ENCODE peak calls at places on chromosomes 16 and 17, in nine cellular contexts. One of them, this sample, is unnamed.

GRCh38 chr17:62189377-62189776 is 124.3 kb upstream of the MED13 start:
- DNase-seq in Caki2: no peak
- DNase-seq in EL: no peak
- DNase-seq in iPS-NIHi11: no peak
- DNase-seq in PC-3: no peak
- DNase-seq in Peyer's patch: no peak
- DNase-seq in effector CD4-positive, alpha-beta T cell: no peak
- DNase-seq in NCI-H2029: no peak
- DNase-seq in HTR-8/SVneo: no peak
- DNase-seq in this sample: no peak

GRCh38 chr17:49779730-49780220 is 8.7 kb upstream of the KAT7 start:
- DNase-seq in Caki2: peak
- DNase-seq in EL: peak
- DNase-seq in iPS-NIHi11: no peak
- DNase-seq in PC-3: peak
- DNase-seq in Peyer's patch: no peak
- DNase-seq in effector CD4-positive, alpha-beta T cell: no peak
- DNase-seq in NCI-H2029: no peak
- DNase-seq in HTR-8/SVneo: peak
- DNase-seq in this sample: peak

GRCh38 chr16:24999088-24999670 is 16.0 kb downstream of the ARHGAP17 start:
- DNase-seq in Caki2: no peak
- DNase-seq in EL: no peak
- DNase-seq in iPS-NIHi11: no peak
- DNase-seq in PC-3: no peak
- DNase-seq in Peyer's patch: no peak
- DNase-seq in effector CD4-positive, alpha-beta T cell: no peak
- DNase-seq in NCI-H2029: no peak
- DNase-seq in HTR-8/SVneo: no peak
- DNase-seq in this sample: no peak

GRCh38 chr16:73205153-73205549 is 157.2 kb upstream of the ZFHX3 start:
- DNase-seq in Caki2: no peak
- DNase-seq in EL: no peak
- DNase-seq in iPS-NIHi11: no peak
- DNase-seq in PC-3: no peak
- DNase-seq in Peyer's patch: no peak
- DNase-seq in effector CD4-positive, alpha-beta T cell: no peak
- DNase-seq in NCI-H2029: no peak
- DNase-seq in HTR-8/SVneo: no peak
- DNase-seq in this sample: no peak

GRCh38 chr16:27999687-28000086 is 63.8 kb downstream of the GSG1L start:
- DNase-seq in Caki2: no peak
- DNase-seq in EL: peak
- DNase-seq in iPS-NIHi11: no peak
- DNase-seq in PC-3: peak
- DNase-seq in Peyer's patch: no peak
- DNase-seq in effector CD4-positive, alpha-beta T cell: no peak
- DNase-seq in NCI-H2029: no peak
- DNase-seq in HTR-8/SVneo: no peak
- DNase-seq in this sample: no peak

GRCh38 chr17:15154618-15155017 is 110.5 kb downstream of the PMP22 start:
- DNase-seq in Caki2: no peak
- DNase-seq in EL: no peak
- DNase-seq in iPS-NIHi11: no peak
- DNase-seq in PC-3: no peak
- DNase-seq in Peyer's patch: no peak
- DNase-seq in effector CD4-positive, alpha-beta T cell: no peak
- DNase-seq in NCI-H2029: no peak
- DNase-seq in HTR-8/SVneo: no peak
- DNase-seq in this sample: no peak

GRCh38 chr17:61862105-61862574 is 1.2 kb downstream of the BRIP1 start:
- DNase-seq in Caki2: peak
- DNase-seq in EL: peak
- DNase-seq in iPS-NIHi11: no peak
- DNase-seq in PC-3: peak
- DNase-seq in Peyer's patch: no peak
- DNase-seq in effector CD4-positive, alpha-beta T cell: no peak
- DNase-seq in NCI-H2029: no peak
- DNase-seq in HTR-8/SVneo: peak
- DNase-seq in this sample: peak

GRCh38 chr17:35778641-35779196 is 16.7 kb downstream of the MMP28 start:
- DNase-seq in Caki2: no peak
- DNase-seq in EL: no peak
- DNase-seq in iPS-NIHi11: no peak
- DNase-seq in PC-3: no peak
- DNase-seq in Peyer's patch: no peak
- DNase-seq in effector CD4-positive, alpha-beta T cell: no peak
- DNase-seq in NCI-H2029: no peak
- DNase-seq in HTR-8/SVneo: no peak
- DNase-seq in this sample: no peak

GRCh38 chr17:49471089-49471683 is 23.9 kb upstream of the NGFR start:
- DNase-seq in Caki2: no peak
- DNase-seq in EL: no peak
- DNase-seq in iPS-NIHi11: no peak
- DNase-seq in PC-3: no peak
- DNase-seq in Peyer's patch: no peak
- DNase-seq in effector CD4-positive, alpha-beta T cell: no peak
- DNase-seq in NCI-H2029: no peak
- DNase-seq in HTR-8/SVneo: no peak
- DNase-seq in this sample: peak

GRCh38 chr16:64858076-64858475 is 263.8 kb downstream of the CDH11 start:
- DNase-seq in Caki2: no peak
- DNase-seq in EL: peak
- DNase-seq in iPS-NIHi11: no peak
- DNase-seq in PC-3: no peak
- DNase-seq in Peyer's patch: no peak
- DNase-seq in effector CD4-positive, alpha-beta T cell: no peak
- DNase-seq in NCI-H2029: no peak
- DNase-seq in HTR-8/SVneo: no peak
- DNase-seq in this sample: no peak

GRCh38 chr17:50758989-50759544 is 8.3 kb downstream of the ANKRD40CL start:
- DNase-seq in Caki2: no peak
- DNase-seq in EL: no peak
- DNase-seq in iPS-NIHi11: no peak
- DNase-seq in PC-3: no peak
- DNase-seq in Peyer's patch: no peak
- DNase-seq in effector CD4-positive, alpha-beta T cell: no peak
- DNase-seq in NCI-H2029: no peak
- DNase-seq in HTR-8/SVneo: no peak
- DNase-seq in this sample: peak

GRCh38 chr17:32398946-32399345 is 45.4 kb upstream of the PSMD11 start:
- DNase-seq in Caki2: no peak
- DNase-seq in EL: no peak
- DNase-seq in iPS-NIHi11: no peak
- DNase-seq in PC-3: no peak
- DNase-seq in Peyer's patch: no peak
- DNase-seq in effector CD4-positive, alpha-beta T cell: no peak
- DNase-seq in NCI-H2029: no peak
- DNase-seq in HTR-8/SVneo: no peak
- DNase-seq in this sample: no peak

GRCh38 chr16:27209591-27209990 is 6.3 kb downstream of the KDM8 start:
- DNase-seq in Caki2: no peak
- DNase-seq in EL: no peak
- DNase-seq in iPS-NIHi11: no peak
- DNase-seq in PC-3: no peak
- DNase-seq in Peyer's patch: no peak
- DNase-seq in effector CD4-positive, alpha-beta T cell: no peak
- DNase-seq in NCI-H2029: no peak
- DNase-seq in HTR-8/SVneo: no peak
- DNase-seq in this sample: no peak

GRCh38 chr17:57379237-57380054 is 123.1 kb downstream of the MSI2 start:
- DNase-seq in Caki2: peak
- DNase-seq in EL: no peak
- DNase-seq in iPS-NIHi11: peak
- DNase-seq in PC-3: no peak
- DNase-seq in Peyer's patch: no peak
- DNase-seq in effector CD4-positive, alpha-beta T cell: no peak
- DNase-seq in NCI-H2029: no peak
- DNase-seq in HTR-8/SVneo: peak
- DNase-seq in this sample: no peak

GRCh38 chr17:16986391-16986790 is 14.5 kb upstream of the TNFRSF13B start:
- DNase-seq in Caki2: no peak
- DNase-seq in EL: peak
- DNase-seq in iPS-NIHi11: no peak
- DNase-seq in PC-3: peak
- DNase-seq in Peyer's patch: no peak
- DNase-seq in effector CD4-positive, alpha-beta T cell: no peak
- DNase-seq in NCI-H2029: no peak
- DNase-seq in HTR-8/SVneo: peak
- DNase-seq in this sample: no peak

GRCh38 chr16:23952128-23953041 is 116.6 kb downstream of the PRKCB start:
- DNase-seq in Caki2: no peak
- DNase-seq in EL: peak
- DNase-seq in iPS-NIHi11: peak
- DNase-seq in PC-3: no peak
- DNase-seq in Peyer's patch: no peak
- DNase-seq in effector CD4-positive, alpha-beta T cell: peak
- DNase-seq in NCI-H2029: peak
- DNase-seq in HTR-8/SVneo: no peak
- DNase-seq in this sample: peak

GRCh38 chr17:71412803-71413202 is 708.0 kb upstream of the SOX9 start:
- DNase-seq in Caki2: peak
- DNase-seq in EL: peak
- DNase-seq in iPS-NIHi11: no peak
- DNase-seq in PC-3: peak
- DNase-seq in Peyer's patch: no peak
- DNase-seq in effector CD4-positive, alpha-beta T cell: no peak
- DNase-seq in NCI-H2029: no peak
- DNase-seq in HTR-8/SVneo: peak
- DNase-seq in this sample: peak

This sample was measured in trophoblast cell.